ENCODE peak calls at places on chromosomes 5 and 9, in six cellular contexts. R is NB4; D is memory B cell; O is GM13977; P is uterus; L is effector CD8-positive, alpha-beta T cell. N is an unnamed sample.

GRCh38 chr9:99162759-99163364 is 57.9 kb downstream of the TGFBR1 start:
- DNase-seq in R (peak), D (no peak), O (peak), P (no peak), L (no peak), N (no peak)

GRCh38 chr5:93611900-93612898 is 29.2 kb downstream of the NR2F1 start:
- DNase-seq in R (peak), D (no peak), O (no peak), P (no peak), L (no peak), N (peak)

GRCh38 chr9:93672622-93673270 is 96.4 kb downstream of the PHF2 start:
- DNase-seq in R (no peak), D (no peak), O (no peak), P (peak), L (no peak), N (no peak)

GRCh38 chr5:158126442-158127399 is 267.8 kb upstream of the CLINT1 start:
- DNase-seq in R (no peak), D (no peak), O (no peak), P (no peak), L (no peak), N (no peak)

GRCh38 chr5:39370555-39371366 is 6.5 kb upstream of the C9 start:
- DNase-seq in R (no peak), D (no peak), O (no peak), P (no peak), L (no peak), N (peak)

GRCh38 chr9:79574716-79575242 is 3.0 kb downstream of the TLE4 start:
- DNase-seq in R (no peak), D (no peak), O (no peak), P (no peak), L (no peak), N (no peak)

GRCh38 chr9:135087489-135087791 is at the start of gene OLFM1:
- DNase-seq in R (no peak), D (no peak), O (peak), P (peak), L (no peak), N (peak)

GRCh38 chr5:176542596-176543427 is 5.6 kb upstream of the RNF44 start:
- DNase-seq in R (peak), D (no peak), O (peak), P (no peak), L (peak), N (peak)

GRCh38 chr5:172868924-172869565 is 35.0 kb downstream of the ERGIC1 start:
- DNase-seq in R (no peak), D (no peak), O (no peak), P (peak), L (no peak), N (no peak)

GRCh38 chr5:77937015-77937908 is 161.1 kb upstream of the TBCA start:
- DNase-seq in R (peak), D (no peak), O (peak), P (no peak), L (no peak), N (no peak)

GRCh38 chr5:65190328-65191053 is 291.2 kb downstream of the ADAMTS6 start:
- DNase-seq in R (no peak), D (no peak), O (peak), P (no peak), L (no peak), N (no peak)

GRCh38 chr9:135588886-135589595 is 27.5 kb downstream of the PAEP start:
- DNase-seq in R (no peak), D (no peak), O (no peak), P (no peak), L (no peak), N (no peak)

GRCh38 chr9:106287108-106287631 is 575.8 kb upstream of the ZNF462 start:
- DNase-seq in R (no peak), D (no peak), O (no peak), P (peak), L (no peak), N (peak)

GRCh38 chr5:40410231-40410861 is 269.4 kb upstream of the PTGER4 start:
- DNase-seq in R (peak), D (no peak), O (no peak), P (no peak), L (peak), N (peak)

GRCh38 chr5:134741052-134741451 is 2.7 kb downstream of the CAMLG start:
- DNase-seq in R (no peak), D (no peak), O (no peak), P (no peak), L (no peak), N (no peak)

GRCh38 chr5:135211083-135211790 is 177.2 kb upstream of the PITX1 start:
- DNase-seq in R (no peak), D (no peak), O (no peak), P (no peak), L (no peak), N (no peak)

GRCh38 chr5:133612021-133612860 is at the start of gene FSTL4:
- DNase-seq in R (no peak), D (peak), O (peak), P (no peak), L (no peak), N (peak)

GRCh38 chr5:57173026-57173317 is 887 bp upstream of the GPBP1 start:
- DNase-seq in R (no peak), D (no peak), O (no peak), P (no peak), L (no peak), N (no peak)

GRCh38 chr9:99274511-99274910 is 52.4 kb downstream of the SEC61B start:
- DNase-seq in R (no peak), D (no peak), O (no peak), P (no peak), L (no peak), N (no peak)

GRCh38 chr5:142320851-142321560 is 3.8 kb downstream of the SPRY4 start:
- DNase-seq in R (peak), D (no peak), O (no peak), P (no peak), L (no peak), N (no peak)

GRCh38 chr9:673264-673965 is 168.1 kb upstream of the DMRT1 start:
- DNase-seq in R (no peak), D (no peak), O (no peak), P (no peak), L (no peak), N (no peak)

GRCh38 chr9:69141851-69142250 is 32.2 kb upstream of the TJP2 start:
- DNase-seq in R (no peak), D (no peak), O (no peak), P (no peak), L (no peak), N (no peak)

GRCh38 chr9:98967257-98967656 is 23.6 kb downstream of the COL15A1 start:
- DNase-seq in R (no peak), D (no peak), O (no peak), P (no peak), L (no peak), N (no peak)

GRCh38 chr9:94872921-94873511 is 146.5 kb downstream of the AOPEP start:
- DNase-seq in R (no peak), D (no peak), O (no peak), P (peak), L (no peak), N (no peak)

N was measured in upper lobe of left lung.